ENCODE peak calls at places on chromosome 17, in five cellular contexts. I, G, X, O and R are unnamed samples.

GRCh38 chr17:19345067-19345460 is 17.5 kb downstream of the B9D1 start:
- DNase-seq in I (peak), G (no peak), X (no peak), O (no peak), R (no peak)

GRCh38 chr17:41442772-41443171 is 2.0 kb upstream of the KRT38 start:
- DNase-seq in I (no peak), G (no peak), X (peak), O (no peak), R (peak)

GRCh38 chr17:50059256-50059655 is 3.3 kb downstream of the ITGA3 start:
- DNase-seq in I (no peak), G (no peak), X (no peak), O (no peak), R (no peak)

GRCh38 chr17:71327376-71328059 is 793.3 kb upstream of the SOX9 start:
- DNase-seq in I (no peak), G (peak), X (peak), O (no peak), R (peak)

GRCh38 chr17:11251561-11252107 is 10.6 kb downstream of the SHISA6 start:
- DNase-seq in I (no peak), G (no peak), X (no peak), O (no peak), R (no peak)

GRCh38 chr17:8447816-8448215 is 12.1 kb downstream of the NDEL1 start:
- DNase-seq in I (no peak), G (no peak), X (no peak), O (no peak), R (no peak)

GRCh38 chr17:28493467-28493866 is 12.7 kb upstream of the FOXN1 start:
- DNase-seq in I (no peak), G (peak), X (peak), O (no peak), R (peak)

GRCh38 chr17:50079334-50080095 is 15.6 kb upstream of the PDK2 start:
- DNase-seq in I (no peak), G (no peak), X (peak), O (no peak), R (no peak)

GRCh38 chr17:10516638-10517037 is 1.7 kb downstream of the MYH1 start:
- DNase-seq in I (no peak), G (no peak), X (no peak), O (no peak), R (no peak)

GRCh38 chr17:77445908-77446535 is 305.3 kb downstream of the SEC14L1 start:
- DNase-seq in I (no peak), G (no peak), X (no peak), O (no peak), R (peak)

GRCh38 chr17:70810609-70811008 is 641.3 kb downstream of the KCNJ2 start:
- DNase-seq in I (no peak), G (peak), X (peak), O (no peak), R (peak)

GRCh38 chr17:42414782-42415409 is 8.2 kb downstream of the CAVIN1 start:
- DNase-seq in I (no peak), G (no peak), X (no peak), O (no peak), R (no peak)

GRCh38 chr17:76458580-76459490 is 5.9 kb upstream of the UBE2O start:
- DNase-seq in I (peak), G (no peak), X (peak), O (peak), R (peak)

GRCh38 chr17:41645371-41646063 is 21.1 kb upstream of the KRT17 start:
- DNase-seq in I (no peak), G (no peak), X (peak), O (no peak), R (peak)

GRCh38 chr17:76356803-76357456 is 3.2 kb upstream of the PRPSAP1 start:
- DNase-seq in I (no peak), G (no peak), X (no peak), O (no peak), R (no peak)

DNA sequence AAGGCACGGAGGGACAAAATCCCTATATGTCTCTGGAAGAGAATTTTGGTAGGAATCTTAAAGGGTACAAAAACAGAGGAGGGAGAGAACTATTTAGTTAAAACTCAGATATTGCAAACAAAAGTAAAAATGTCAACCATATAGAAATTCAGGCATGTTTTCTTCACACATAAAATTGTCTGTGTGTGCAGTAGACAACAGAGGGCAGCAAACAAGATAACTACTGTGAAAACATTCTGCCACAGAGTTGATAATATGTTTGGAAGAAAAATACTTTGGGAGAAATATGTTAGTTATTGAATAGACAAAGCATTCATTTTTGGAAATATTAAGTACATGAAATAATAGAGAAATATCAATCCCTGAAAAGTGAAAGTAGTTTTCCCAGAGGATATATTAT is 56.2 kb downstream of the SNX11 start:
- DNase-seq in I (no peak), G (no peak), X (no peak), O (no peak), R (no peak)
- TF ChIP-seq CTCF in I (no peak), G (no peak), X (no peak), O (peak), R (no peak)

DNA sequence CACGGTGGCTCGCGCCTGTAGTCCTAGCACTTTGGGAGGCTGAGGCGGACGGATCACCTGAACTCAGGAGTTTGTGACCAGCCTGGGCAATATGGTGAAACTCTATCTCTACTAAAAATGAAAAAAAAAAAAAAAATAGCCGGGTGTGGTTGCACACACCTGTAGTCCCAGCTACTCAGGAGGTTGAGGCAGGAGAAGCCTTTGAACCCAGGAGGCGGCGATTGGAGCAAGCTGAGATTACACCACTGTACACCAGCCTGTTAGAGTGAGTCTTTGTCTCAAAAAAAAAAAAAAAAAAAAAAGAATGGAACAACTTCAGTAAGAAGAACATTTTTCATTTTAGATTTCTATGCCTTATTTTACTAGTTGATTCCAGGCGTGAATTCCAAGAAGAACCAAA is 2.7 kb downstream of the NUP85 start:
- DNase-seq in I (no peak), G (no peak), X (no peak), O (no peak), R (no peak)
- H3K4me3 ChIP-seq in I (no peak), G (no peak), X (no peak), O (no peak), R (no peak)

GRCh38 chr17:81959362-81960129 is 1.4 kb downstream of the NOTUM start:
- DNase-seq in I (peak), G (no peak), X (peak), O (peak), R (peak)
- TF ChIP-seq CTCF in I (peak), G (peak), X (peak), O (peak), R (peak)

GRCh38 chr17:4565209-4566141 is 5.1 kb upstream of the GGT6 start:
- DNase-seq in I (peak), G (peak), X (peak), O (peak), R (peak)
- H3K4me3 ChIP-seq in I (no peak), G (no peak), X (no peak), O (no peak), R (no peak)

GRCh38 chr17:60637683-60638082 is 37.7 kb downstream of the PPM1D start:
- DNase-seq in I (no peak), G (no peak), X (no peak), O (no peak), R (no peak)

GRCh38 chr17:60640503-60640902 is 37.1 kb upstream of the BCAS3 start:
- DNase-seq in I (no peak), G (no peak), X (peak), O (no peak), R (peak)

GRCh38 chr17:60641810-60642220 is 35.8 kb upstream of the BCAS3 start:
- DNase-seq in I (peak), G (peak), X (peak), O (peak), R (peak)

GRCh38 chr17:60641126-60641525 is 36.5 kb upstream of the BCAS3 start:
- DNase-seq in I (no peak), G (no peak), X (peak), O (no peak), R (no peak)

DNA sequence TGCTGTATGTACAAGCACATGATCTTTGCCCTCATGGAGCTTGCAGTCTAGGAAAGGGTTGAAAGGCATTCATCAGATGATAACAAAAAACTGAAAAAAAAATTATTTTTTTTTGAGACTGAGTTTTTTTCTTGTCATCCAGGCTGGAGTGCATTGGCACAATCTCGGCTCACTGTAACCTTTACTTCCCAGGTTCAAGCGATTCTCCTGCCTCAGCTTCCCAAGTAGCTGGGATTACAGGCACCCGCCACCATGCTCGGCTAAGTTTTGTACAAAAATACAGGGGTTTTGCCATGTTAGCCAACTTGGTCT is 38.7 kb upstream of the BCAS3 start:
- DNase-seq in I (no peak), G (no peak), X (no peak), O (no peak), R (no peak)
- TF ChIP-seq CTCF in I (no peak), G (no peak), X (no peak), O (no peak), R (no peak)

GRCh38 chr17:48998557-48999440 is 1.6 kb downstream of the IGF2BP1 start:
- DNase-seq in I (no peak), G (no peak), X (no peak), O (no peak), R (no peak)
- H3K4me3 ChIP-seq in I (no peak), G (peak), X (peak), O (no peak), R (peak)

DNA sequence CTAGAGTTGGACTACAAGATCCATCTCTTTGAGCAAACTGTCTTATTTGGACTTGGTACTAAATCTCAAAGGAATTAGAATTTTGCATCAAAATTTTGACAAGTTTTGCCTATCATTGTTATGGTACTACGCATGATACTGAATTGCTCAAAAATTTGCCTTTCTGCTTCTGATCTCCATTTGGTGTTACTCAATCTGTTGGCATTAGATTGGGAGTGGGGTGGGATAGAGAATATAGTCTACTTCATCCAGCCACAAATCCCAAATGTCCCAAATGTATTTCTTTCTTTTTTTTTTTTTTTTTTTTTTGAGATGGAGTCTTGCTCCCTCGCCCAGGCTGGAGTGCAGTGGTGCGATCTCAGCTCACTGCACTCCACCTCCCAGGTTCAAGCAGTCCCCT is 204.8 kb downstream of the TANC2 start:
- DNase-seq in I (no peak), G (no peak), X (no peak), O (no peak), R (peak)
- TF ChIP-seq CTCF in I (no peak), G (no peak), X (no peak), O (no peak), R (no peak)